ENCODE peak calls at places on chromosome 9, in six cellular contexts. One of them, this sample, is unnamed.

GRCh38 chr9:100355561-100355960 is 2.8 kb upstream of the TEX10 start:
- DNase-seq in GM03348: no peak
- DNase-seq in choroid plexus epithelial cell: no peak
- DNase-seq in endothelial cell: no peak
- DNase-seq in NCI-H2107: no peak
- DNase-seq in activated T-cell treated with anti-CD3 and anti-CD28 coated beads, Interleukin-2, amount 50 U/mL, for 48 hours: no peak
- DNase-seq in this sample: no peak

GRCh38 chr9:94950733-94951590 is 224.5 kb downstream of the AOPEP start:
- DNase-seq in GM03348: peak
- DNase-seq in choroid plexus epithelial cell: peak
- DNase-seq in endothelial cell: no peak
- DNase-seq in NCI-H2107: no peak
- DNase-seq in activated T-cell treated with anti-CD3 and anti-CD28 coated beads, Interleukin-2, amount 50 U/mL, for 48 hours: no peak
- DNase-seq in this sample: no peak

GRCh38 chr9:101536938-101537337 is 3.3 kb downstream of the RNF20 start:
- DNase-seq in GM03348: peak
- DNase-seq in choroid plexus epithelial cell: peak
- DNase-seq in endothelial cell: peak
- DNase-seq in NCI-H2107: no peak
- DNase-seq in activated T-cell treated with anti-CD3 and anti-CD28 coated beads, Interleukin-2, amount 50 U/mL, for 48 hours: peak
- DNase-seq in this sample: no peak

GRCh38 chr9:124040935-124041816 is 29.6 kb downstream of the LHX2 start:
- DNase-seq in GM03348: peak
- DNase-seq in choroid plexus epithelial cell: no peak
- DNase-seq in endothelial cell: peak
- DNase-seq in NCI-H2107: no peak
- DNase-seq in activated T-cell treated with anti-CD3 and anti-CD28 coated beads, Interleukin-2, amount 50 U/mL, for 48 hours: peak
- DNase-seq in this sample: no peak

GRCh38 chr9:14400658-14400995 is 86.7 kb upstream of the NFIB start:
- DNase-seq in GM03348: peak
- DNase-seq in choroid plexus epithelial cell: peak
- DNase-seq in endothelial cell: peak
- DNase-seq in NCI-H2107: no peak
- DNase-seq in activated T-cell treated with anti-CD3 and anti-CD28 coated beads, Interleukin-2, amount 50 U/mL, for 48 hours: no peak
- DNase-seq in this sample: no peak

GRCh38 chr9:95551406-95551805 is 34.6 kb upstream of the PTCH1 start:
- DNase-seq in GM03348: no peak
- DNase-seq in choroid plexus epithelial cell: no peak
- DNase-seq in endothelial cell: no peak
- DNase-seq in NCI-H2107: no peak
- DNase-seq in activated T-cell treated with anti-CD3 and anti-CD28 coated beads, Interleukin-2, amount 50 U/mL, for 48 hours: no peak
- DNase-seq in this sample: no peak

GRCh38 chr9:122642226-122642625 is 15.2 kb downstream of the OR1B1 start:
- DNase-seq in GM03348: peak
- DNase-seq in choroid plexus epithelial cell: peak
- DNase-seq in endothelial cell: no peak
- DNase-seq in NCI-H2107: no peak
- DNase-seq in activated T-cell treated with anti-CD3 and anti-CD28 coated beads, Interleukin-2, amount 50 U/mL, for 48 hours: no peak
- DNase-seq in this sample: no peak

GRCh38 chr9:123438821-123439220 is 82.8 kb downstream of the CRB2 start:
- DNase-seq in GM03348: no peak
- DNase-seq in choroid plexus epithelial cell: peak
- DNase-seq in endothelial cell: peak
- DNase-seq in NCI-H2107: no peak
- DNase-seq in activated T-cell treated with anti-CD3 and anti-CD28 coated beads, Interleukin-2, amount 50 U/mL, for 48 hours: no peak
- DNase-seq in this sample: no peak

GRCh38 chr9:90032296-90033029 is 427.7 kb downstream of the GADD45G start:
- DNase-seq in GM03348: no peak
- DNase-seq in choroid plexus epithelial cell: no peak
- DNase-seq in endothelial cell: no peak
- DNase-seq in NCI-H2107: no peak
- DNase-seq in activated T-cell treated with anti-CD3 and anti-CD28 coated beads, Interleukin-2, amount 50 U/mL, for 48 hours: no peak
- DNase-seq in this sample: no peak

GRCh38 chr9:75814667-75815066 is 75.8 kb upstream of the PCSK5 start:
- DNase-seq in GM03348: no peak
- DNase-seq in choroid plexus epithelial cell: peak
- DNase-seq in endothelial cell: no peak
- DNase-seq in NCI-H2107: no peak
- DNase-seq in activated T-cell treated with anti-CD3 and anti-CD28 coated beads, Interleukin-2, amount 50 U/mL, for 48 hours: no peak
- DNase-seq in this sample: no peak

GRCh38 chr9:70064496-70064895 is 20.8 kb downstream of the MAMDC2 start:
- DNase-seq in GM03348: no peak
- DNase-seq in choroid plexus epithelial cell: no peak
- DNase-seq in endothelial cell: no peak
- DNase-seq in NCI-H2107: no peak
- DNase-seq in activated T-cell treated with anti-CD3 and anti-CD28 coated beads, Interleukin-2, amount 50 U/mL, for 48 hours: no peak
- DNase-seq in this sample: no peak

GRCh38 chr9:97575673-97576048 is 57.5 kb downstream of the TSTD2 start:
- DNase-seq in GM03348: no peak
- DNase-seq in choroid plexus epithelial cell: no peak
- DNase-seq in endothelial cell: no peak
- DNase-seq in NCI-H2107: no peak
- DNase-seq in activated T-cell treated with anti-CD3 and anti-CD28 coated beads, Interleukin-2, amount 50 U/mL, for 48 hours: no peak
- DNase-seq in this sample: no peak

GRCh38 chr9:92807757-92808725 is 43.4 kb upstream of the BICD2 start:
- DNase-seq in GM03348: no peak
- DNase-seq in choroid plexus epithelial cell: no peak
- DNase-seq in endothelial cell: no peak
- DNase-seq in NCI-H2107: no peak
- DNase-seq in activated T-cell treated with anti-CD3 and anti-CD28 coated beads, Interleukin-2, amount 50 U/mL, for 48 hours: peak
- DNase-seq in this sample: peak

GRCh38 chr9:108397286-108397685 is 458.5 kb downstream of the ACTL7B start:
- DNase-seq in GM03348: no peak
- DNase-seq in choroid plexus epithelial cell: no peak
- DNase-seq in endothelial cell: no peak
- DNase-seq in NCI-H2107: no peak
- DNase-seq in activated T-cell treated with anti-CD3 and anti-CD28 coated beads, Interleukin-2, amount 50 U/mL, for 48 hours: no peak
- DNase-seq in this sample: no peak

GRCh38 chr9:123684393-123685149 is 245.4 kb downstream of the DENND1A start:
- DNase-seq in GM03348: no peak
- DNase-seq in choroid plexus epithelial cell: no peak
- DNase-seq in endothelial cell: no peak
- DNase-seq in NCI-H2107: no peak
- DNase-seq in activated T-cell treated with anti-CD3 and anti-CD28 coated beads, Interleukin-2, amount 50 U/mL, for 48 hours: peak
- DNase-seq in this sample: no peak

GRCh38 chr9:134855231-134855899 is 25.2 kb upstream of the FCN2 start:
- DNase-seq in GM03348: no peak
- DNase-seq in choroid plexus epithelial cell: no peak
- DNase-seq in endothelial cell: no peak
- DNase-seq in NCI-H2107: no peak
- DNase-seq in activated T-cell treated with anti-CD3 and anti-CD28 coated beads, Interleukin-2, amount 50 U/mL, for 48 hours: no peak
- DNase-seq in this sample: no peak

GRCh38 chr9:124706685-124707084 is 64.4 kb downstream of the NR6A1 start:
- DNase-seq in GM03348: no peak
- DNase-seq in choroid plexus epithelial cell: no peak
- DNase-seq in endothelial cell: no peak
- DNase-seq in NCI-H2107: no peak
- DNase-seq in activated T-cell treated with anti-CD3 and anti-CD28 coated beads, Interleukin-2, amount 50 U/mL, for 48 hours: no peak
- DNase-seq in this sample: no peak

GRCh38 chr9:36892279-36892678 is 141.8 kb downstream of the PAX5 start:
- DNase-seq in GM03348: no peak
- DNase-seq in choroid plexus epithelial cell: no peak
- DNase-seq in endothelial cell: no peak
- DNase-seq in NCI-H2107: no peak
- DNase-seq in activated T-cell treated with anti-CD3 and anti-CD28 coated beads, Interleukin-2, amount 50 U/mL, for 48 hours: no peak
- DNase-seq in this sample: no peak

This sample was measured in NCI-H187.